ENCODE peak calls at places on chromosomes 4 and X, in six cellular contexts. X is EL, P is astrocyte of the spinal cord, J is heart right ventricle, R is endothelial cell, U is T follicular helper cell. M is an unnamed sample.

GRCh38 chrX:118727686-118728339 is 407 bp downstream of the IL13RA1 start:
- DNase-seq in U (no peak), R (peak), P (peak), X (peak), J (peak), M (peak)

GRCh38 chrX:153649178-153649914 is 2.3 kb downstream of the DUSP9 start:
- DNase-seq in J (peak), R (peak), X (peak), P (no peak), U (no peak), M (peak)

GRCh38 chrX:17473021-17473420 is 98.0 kb downstream of the NHS start:
- DNase-seq in U (no peak), P (no peak), J (no peak), X (no peak), R (no peak), M (no peak)

GRCh38 chr4:188008377-188008776 is 12.8 kb downstream of the ZFP42 start:
- DNase-seq in J (no peak), X (peak), R (no peak), P (peak), U (no peak), M (no peak)

GRCh38 chrX:42505057-42505456 is 272.9 kb downstream of the PPP1R2C start:
- DNase-seq in J (no peak), U (no peak), X (no peak), P (no peak), R (no peak), M (no peak)

GRCh38 chr4:175811171-175811570 is 893 bp downstream of the GPM6A start:
- DNase-seq in J (no peak), P (no peak), R (no peak), X (no peak), U (no peak), M (no peak)

GRCh38 chr4:169271692-169272007 is 894 bp upstream of the SH3RF1 start:
- DNase-seq in R (no peak), X (no peak), J (no peak), P (no peak), U (no peak), M (no peak)

GRCh38 chr4:8916251-8916913 is 44.7 kb upstream of the HMX1 start:
- DNase-seq in R (no peak), P (no peak), X (no peak), U (no peak), J (no peak), M (no peak)

GRCh38 chr4:171186700-171187099 is 626.5 kb upstream of the GALNTL6 start:
- DNase-seq in P (no peak), X (no peak), J (no peak), U (no peak), R (no peak), M (no peak)

GRCh38 chr4:73452953-73453700 is 17.1 kb downstream of the AFP start:
- DNase-seq in P (no peak), X (no peak), R (no peak), U (no peak), J (no peak), M (no peak)

GRCh38 chrX:12986886-12987285 is 12.0 kb downstream of the TMSB4X start:
- DNase-seq in J (no peak), R (no peak), X (no peak), P (no peak), U (no peak), M (no peak)

GRCh38 chrX:77793950-77794349 is 7.9 kb upstream of the ATRX start:
- DNase-seq in U (no peak), P (no peak), R (no peak), J (no peak), X (no peak), M (no peak)

GRCh38 chrX:153685179-153685536 is 2.6 kb upstream of the SLC6A8 start:
- DNase-seq in U (no peak), X (no peak), R (no peak), P (no peak), J (no peak), M (no peak)

GRCh38 chr4:10342866-10343265 is 114.4 kb downstream of the ZNF518B start:
- DNase-seq in P (no peak), R (no peak), J (no peak), X (no peak), U (no peak), M (no peak)

GRCh38 chr4:94165256-94165655 is 42.4 kb upstream of the SMARCAD1 start:
- DNase-seq in P (no peak), R (no peak), J (no peak), X (no peak), U (no peak), M (no peak)

GRCh38 chrX:39508300-39508692 is 589.5 kb downstream of the BCOR start:
- DNase-seq in U (no peak), J (no peak), P (no peak), R (no peak), X (no peak), M (no peak)

GRCh38 chr4:170656506-170656905 is 566.8 kb upstream of the AADAT start:
- DNase-seq in R (no peak), P (no peak), X (no peak), J (no peak), U (no peak), M (no peak)

GRCh38 chrX:31499120-31499519 is 427.3 kb upstream of the FTHL17 start:
- DNase-seq in J (no peak), P (peak), R (no peak), U (no peak), X (peak), M (no peak)

GRCh38 chrX:130909469-130910136 is 6.6 kb upstream of the ENOX2 start:
- DNase-seq in R (no peak), U (no peak), X (no peak), P (peak), J (no peak), M (no peak)

GRCh38 chr4:34108456-34108855 is 2135.9 kb downstream of the ARAP2 start:
- DNase-seq in U (no peak), X (peak), J (no peak), P (peak), R (no peak), M (no peak)

GRCh38 chr4:13349096-13349495 is 135.0 kb downstream of the RAB28 start:
- DNase-seq in R (no peak), X (peak), P (peak), U (no peak), J (no peak), M (no peak)

GRCh38 chr4:26161030-26161824 is 159.6 kb upstream of the RBPJ start:
- DNase-seq in P (no peak), U (no peak), J (no peak), X (no peak), R (no peak), M (no peak)

GRCh38 chr4:15996773-15997172 is 33.8 kb upstream of the FGFBP2 start:
- DNase-seq in R (no peak), P (peak), J (no peak), U (no peak), X (peak), M (no peak)

GRCh38 chr4:152500798-152501434 is 35.0 kb downstream of the FBXW7 start:
- DNase-seq in J (peak), P (peak), U (peak), X (peak), R (peak), M (peak)

GRCh38 chr4:153151535-153152452 is 52.4 kb upstream of the TRIM2 start:
- DNase-seq in R (peak), X (no peak), J (peak), U (peak), P (peak), M (peak)

GRCh38 chr4:103046416-103047290 is 27.1 kb upstream of the SLC9B1 start:
- DNase-seq in J (peak), X (peak), P (peak), R (peak), U (peak), M (no peak)

GRCh38 chrX:96436105-96436504 is 248.5 kb upstream of the DIAPH2 start:
- DNase-seq in P (peak), X (peak), J (no peak), U (no peak), R (no peak), M (no peak)

GRCh38 chr4:1579834-1580686 is 104.1 kb downstream of the FAM53A start:
- DNase-seq in P (peak), R (peak), X (peak), J (peak), U (peak), M (peak)

GRCh38 chr4:168601899-168602298 is 105.0 kb downstream of the PALLD start:
- DNase-seq in R (no peak), J (no peak), P (no peak), U (no peak), X (no peak), M (no peak)

GRCh38 chrX:133265331-133265730 is 47.2 kb upstream of the TFDP3 start:
- DNase-seq in P (peak), U (no peak), X (no peak), J (no peak), R (peak), M (no peak)

GRCh38 chr4:138686078-138686477 is 329.5 kb upstream of the NOCT start:
- DNase-seq in J (peak), U (no peak), P (no peak), R (no peak), X (no peak), M (no peak)

GRCh38 chr4:99734583-99735322 is 77.1 kb upstream of the C4orf54 start:
- DNase-seq in R (no peak), P (no peak), J (no peak), X (no peak), U (no peak), M (no peak)

M was measured in ovary.